ENCODE peak calls at places on chromosomes 3 and 15, in four cellular contexts. One of them, this sample, is unnamed.

GRCh38 chr15:57696146-57696545 is 10.4 kb upstream of the POLR2M start:
- DNase-seq in suprapubic skin: no peak
- DNase-seq in AG04449: no peak
- DNase-seq in heart left ventricle: no peak
- DNase-seq in this sample: no peak

GRCh38 chr3:9870978-9871377 is 9.1 kb downstream of the CIDEC start:
- DNase-seq in suprapubic skin: no peak
- DNase-seq in AG04449: peak
- DNase-seq in heart left ventricle: no peak
- DNase-seq in this sample: no peak

GRCh38 chr3:33865133-33865532 is 66.7 kb downstream of the PDCD6IP start:
- DNase-seq in suprapubic skin: no peak
- DNase-seq in AG04449: no peak
- DNase-seq in heart left ventricle: no peak
- DNase-seq in this sample: no peak

GRCh38 chr15:69265347-69265955 is 33.3 kb upstream of the PAQR5 start:
- DNase-seq in suprapubic skin: no peak
- DNase-seq in AG04449: no peak
- DNase-seq in heart left ventricle: no peak
- DNase-seq in this sample: no peak

GRCh38 chr3:38117748-38118420 is 19.0 kb downstream of the ACAA1 start:
- DNase-seq in suprapubic skin: no peak
- DNase-seq in AG04449: no peak
- DNase-seq in heart left ventricle: peak
- DNase-seq in this sample: peak

GRCh38 chr15:65862682-65863081 is 6.6 kb upstream of the RAB11A start:
- DNase-seq in suprapubic skin: no peak
- DNase-seq in AG04449: no peak
- DNase-seq in heart left ventricle: no peak
- DNase-seq in this sample: peak

GRCh38 chr3:125375950-125376679 is 990 bp upstream of the ZNF148 start:
- DNase-seq in suprapubic skin: no peak
- DNase-seq in AG04449: no peak
- DNase-seq in heart left ventricle: no peak
- DNase-seq in this sample: no peak

GRCh38 chr15:70114226-70114625 is 16.5 kb upstream of the TLE3 start:
- DNase-seq in suprapubic skin: no peak
- DNase-seq in AG04449: no peak
- DNase-seq in heart left ventricle: no peak
- DNase-seq in this sample: no peak

GRCh38 chr3:23691343-23691895 is 114.3 kb upstream of the UBE2E1 start:
- DNase-seq in suprapubic skin: no peak
- DNase-seq in AG04449: no peak
- DNase-seq in heart left ventricle: no peak
- DNase-seq in this sample: no peak

GRCh38 chr3:61701019-61701418 is 139.6 kb downstream of the PTPRG start:
- DNase-seq in suprapubic skin: no peak
- DNase-seq in AG04449: no peak
- DNase-seq in heart left ventricle: no peak
- DNase-seq in this sample: no peak
- H3K4me3 ChIP-seq in suprapubic skin: no peak
- H3K4me3 ChIP-seq in AG04449: no peak
- H3K4me3 ChIP-seq in heart left ventricle: no peak
- H3K4me3 ChIP-seq in this sample: no peak

GRCh38 chr3:106957021-106957420 is 420.2 kb upstream of the CCDC54 start:
- DNase-seq in suprapubic skin: no peak
- DNase-seq in AG04449: peak
- DNase-seq in heart left ventricle: no peak
- DNase-seq in this sample: no peak
- H3K4me3 ChIP-seq in suprapubic skin: no peak
- H3K4me3 ChIP-seq in AG04449: no peak
- H3K4me3 ChIP-seq in heart left ventricle: no peak
- H3K4me3 ChIP-seq in this sample: no peak

GRCh38 chr3:183427206-183428139 is 946 bp downstream of the MCF2L2 start:
- DNase-seq in suprapubic skin: no peak
- DNase-seq in AG04449: no peak
- DNase-seq in heart left ventricle: no peak
- DNase-seq in this sample: no peak

GRCh38 chr3:183430325-183430957 is 2.0 kb upstream of the MCF2L2 start:
- DNase-seq in suprapubic skin: no peak
- DNase-seq in AG04449: no peak
- DNase-seq in heart left ventricle: no peak
- DNase-seq in this sample: no peak

DNA sequence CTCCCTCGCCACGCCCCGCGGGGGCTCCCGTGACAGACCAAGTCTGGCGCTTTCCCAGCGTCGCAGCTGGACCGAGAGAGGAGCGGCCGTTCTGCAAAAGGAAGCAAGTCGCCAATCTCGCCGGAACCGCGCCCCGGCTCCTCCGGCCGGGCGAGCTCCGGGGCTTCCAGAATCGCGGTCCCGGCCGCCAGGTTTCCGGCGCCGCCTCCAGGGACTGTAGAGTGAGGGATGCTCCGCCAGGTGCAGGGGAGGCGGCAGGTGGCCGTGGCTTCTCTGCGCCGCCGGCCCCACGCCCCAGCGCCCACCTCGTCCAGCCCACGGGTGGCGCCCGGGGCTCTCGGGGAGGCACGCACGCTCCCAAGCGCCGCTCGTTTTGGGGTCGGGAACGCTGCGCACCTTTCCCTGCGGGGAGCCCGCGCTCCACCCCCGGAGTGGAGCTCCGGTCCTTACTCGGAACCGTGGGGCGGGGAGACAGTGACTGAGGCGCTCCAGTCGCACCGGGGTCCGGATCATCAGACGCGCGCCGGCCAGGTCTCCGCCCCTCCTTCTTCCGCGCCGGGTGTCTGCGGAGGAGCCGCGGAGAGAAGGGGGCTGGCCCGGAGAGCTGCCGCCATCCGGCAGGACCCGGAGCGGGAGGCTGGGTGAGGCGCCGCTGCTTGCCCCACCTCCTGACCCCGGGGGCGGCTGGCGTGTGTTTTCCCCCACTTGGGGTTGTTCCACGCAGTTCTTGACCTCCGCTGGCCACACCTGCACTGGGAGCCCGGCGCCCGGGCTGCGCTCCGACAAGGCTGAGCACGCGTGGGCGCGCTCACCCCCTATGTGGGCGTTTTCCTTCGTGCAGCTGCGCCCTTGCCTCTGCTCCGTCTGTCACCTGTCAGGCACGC is at the start of gene MCF2L2:
- DNase-seq in suprapubic skin: no peak
- DNase-seq in AG04449: no peak
- DNase-seq in heart left ventricle: peak
- DNase-seq in this sample: peak
- H3K4me3 ChIP-seq in suprapubic skin: peak
- H3K4me3 ChIP-seq in AG04449: peak
- H3K4me3 ChIP-seq in heart left ventricle: peak
- H3K4me3 ChIP-seq in this sample: peak

DNA sequence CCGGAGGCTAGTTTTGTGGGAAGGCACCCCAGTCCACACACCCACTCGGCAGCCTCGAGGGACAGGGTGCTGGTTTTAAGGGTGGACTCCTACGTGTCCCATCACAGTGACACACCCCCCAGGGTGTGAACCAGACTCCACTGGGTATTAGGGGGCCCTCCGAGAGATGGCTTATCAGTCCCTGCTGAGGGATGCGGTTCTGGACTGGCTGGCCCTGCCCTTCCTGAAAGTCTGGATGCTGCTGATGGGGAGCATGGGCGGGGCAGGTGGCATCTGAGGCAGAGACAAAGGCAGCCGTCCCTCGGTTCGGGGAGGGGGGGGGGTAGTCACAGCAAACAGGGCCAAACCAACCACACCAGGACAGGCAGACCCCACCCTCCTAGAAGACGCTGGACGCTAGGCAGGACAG is 939 bp upstream of the ULK3 start:
- DNase-seq in suprapubic skin: no peak
- DNase-seq in AG04449: no peak
- DNase-seq in heart left ventricle: no peak
- DNase-seq in this sample: no peak
- H3K4me3 ChIP-seq in suprapubic skin: peak
- H3K4me3 ChIP-seq in AG04449: no peak
- H3K4me3 ChIP-seq in heart left ventricle: peak
- H3K4me3 ChIP-seq in this sample: no peak

GRCh38 chr3:128784843-128785242 is 58.9 kb downstream of the RAB7A start:
- DNase-seq in suprapubic skin: no peak
- DNase-seq in AG04449: no peak
- DNase-seq in heart left ventricle: no peak
- DNase-seq in this sample: no peak

GRCh38 chr3:128788268-128788869 is 62.4 kb downstream of the RAB7A start:
- DNase-seq in suprapubic skin: no peak
- DNase-seq in AG04449: no peak
- DNase-seq in heart left ventricle: no peak
- DNase-seq in this sample: no peak

GRCh38 chr3:128784228-128784627 is 58.2 kb downstream of the RAB7A start:
- DNase-seq in suprapubic skin: no peak
- DNase-seq in AG04449: no peak
- DNase-seq in heart left ventricle: peak
- DNase-seq in this sample: no peak

GRCh38 chr3:128787256-128788253 is 61.6 kb downstream of the RAB7A start:
- DNase-seq in suprapubic skin: no peak
- DNase-seq in AG04449: no peak
- DNase-seq in heart left ventricle: no peak
- DNase-seq in this sample: no peak

GRCh38 chr3:128786434-128787020 is 60.5 kb downstream of the RAB7A start:
- DNase-seq in suprapubic skin: no peak
- DNase-seq in AG04449: no peak
- DNase-seq in heart left ventricle: no peak
- DNase-seq in this sample: no peak
- H3K4me3 ChIP-seq in suprapubic skin: no peak
- H3K4me3 ChIP-seq in AG04449: no peak
- H3K4me3 ChIP-seq in heart left ventricle: no peak
- H3K4me3 ChIP-seq in this sample: no peak

GRCh38 chr3:46986055-46986730 is 6.7 kb downstream of the NBEAL2 start:
- DNase-seq in suprapubic skin: no peak
- DNase-seq in AG04449: no peak
- DNase-seq in heart left ventricle: peak
- DNase-seq in this sample: no peak

GRCh38 chr3:46989146-46989810 is 9.8 kb downstream of the NBEAL2 start:
- DNase-seq in suprapubic skin: no peak
- DNase-seq in AG04449: no peak
- DNase-seq in heart left ventricle: no peak
- DNase-seq in this sample: no peak

GRCh38 chr3:46988616-46989015 is 9.2 kb downstream of the NBEAL2 start:
- DNase-seq in suprapubic skin: no peak
- DNase-seq in AG04449: no peak
- DNase-seq in heart left ventricle: no peak
- DNase-seq in this sample: no peak

GRCh38 chr3:46986782-46987484 is 7.5 kb downstream of the NBEAL2 start:
- DNase-seq in suprapubic skin: no peak
- DNase-seq in AG04449: no peak
- DNase-seq in heart left ventricle: peak
- DNase-seq in this sample: no peak

GRCh38 chr3:46987485-46988401 is 8.3 kb downstream of the NBEAL2 start:
- DNase-seq in suprapubic skin: no peak
- DNase-seq in AG04449: no peak
- DNase-seq in heart left ventricle: peak
- DNase-seq in this sample: peak
- H3K4me3 ChIP-seq in suprapubic skin: peak
- H3K4me3 ChIP-seq in AG04449: no peak
- H3K4me3 ChIP-seq in heart left ventricle: no peak
- H3K4me3 ChIP-seq in this sample: no peak

GRCh38 chr3:108125151-108125540 is 34.3 kb upstream of the CD47 start:
- DNase-seq in suprapubic skin: no peak
- DNase-seq in AG04449: no peak
- DNase-seq in heart left ventricle: no peak
- DNase-seq in this sample: no peak
- H3K4me3 ChIP-seq in suprapubic skin: no peak
- H3K4me3 ChIP-seq in AG04449: no peak
- H3K4me3 ChIP-seq in heart left ventricle: no peak
- H3K4me3 ChIP-seq in this sample: no peak

This sample was measured in lung.